ENCODE peak calls at places on chromosomes 11 and 22, in seven cellular contexts. P is progenitor cell of endocrine pancreas; A is ascending aorta; E is brain microvascular endothelial cell; I is BJ; H is AG09309; F is CD8-positive, alpha-beta T cell. T is an unnamed sample.

GRCh38 chr11:23594755-23595154 is 734.5 kb upstream of the CCDC179 start:
- DNase-seq in P (no peak), A (no peak), E (no peak), I (no peak), H (no peak), F (no peak), T (no peak)

GRCh38 chr11:113090716-113091577 is 129.7 kb downstream of the NCAM1 start:
- DNase-seq in P (no peak), A (no peak), E (no peak), I (no peak), H (no peak), F (no peak), T (no peak)

GRCh38 chr11:46570790-46571398 is 22.9 kb downstream of the AMBRA1 start:
- DNase-seq in P (no peak), A (no peak), E (no peak), I (no peak), H (no peak), F (no peak), T (no peak)

GRCh38 chr11:79431535-79431934 is 9.3 kb downstream of the TENM4 start:
- DNase-seq in P (no peak), A (no peak), E (no peak), I (no peak), H (no peak), F (no peak), T (no peak)

GRCh38 chr11:19281041-19281440 is 40.3 kb upstream of the E2F8 start:
- DNase-seq in P (no peak), A (no peak), E (no peak), I (no peak), H (no peak), F (peak), T (no peak)

GRCh38 chr22:23542933-23543332 is 37.2 kb downstream of the IGLL1 start:
- DNase-seq in P (no peak), A (no peak), E (no peak), I (no peak), H (no peak), F (no peak), T (no peak)

GRCh38 chr11:18312012-18312411 is 9.9 kb downstream of the HPS5 start:
- DNase-seq in P (no peak), A (no peak), E (peak), I (no peak), H (no peak), F (no peak), T (no peak)

GRCh38 chr11:86802601-86803051 is 2.3 kb downstream of the PRSS23 start:
- DNase-seq in P (no peak), A (no peak), E (no peak), I (no peak), H (no peak), F (no peak), T (no peak)

GRCh38 chr11:10441652-10442503 is 13.2 kb upstream of the AMPD3 start:
- DNase-seq in P (no peak), A (no peak), E (no peak), I (no peak), H (no peak), F (no peak), T (no peak)

GRCh38 chr22:39223091-39223710 is 21.6 kb downstream of the PDGFB start:
- DNase-seq in P (no peak), A (no peak), E (no peak), I (no peak), H (peak), F (no peak), T (no peak)

GRCh38 chr22:37643225-37643847 is 3.9 kb downstream of the SH3BP1 start:
- DNase-seq in P (peak), A (peak), E (peak), I (no peak), H (no peak), F (peak), T (peak)

GRCh38 chr11:61106906-61107470 is 4.7 kb downstream of the CD5 start:
- DNase-seq in P (no peak), A (no peak), E (no peak), I (no peak), H (no peak), F (no peak), T (no peak)

GRCh38 chr11:73162196-73162740 is 20.1 kb upstream of the FCHSD2 start:
- DNase-seq in P (no peak), A (no peak), E (no peak), I (no peak), H (no peak), F (no peak), T (no peak)

GRCh38 chr11:119696378-119697157 is 32.4 kb downstream of the NECTIN1 start:
- DNase-seq in P (no peak), A (no peak), E (no peak), I (no peak), H (no peak), F (no peak), T (no peak)

GRCh38 chr11:813440-814096 is 3.8 kb downstream of the RPLP2 start:
- DNase-seq in P (no peak), A (no peak), E (no peak), I (no peak), H (no peak), F (no peak), T (no peak)

GRCh38 chr11:335779-336665 is 15.4 kb upstream of the IFITM3 start:
- DNase-seq in P (no peak), A (no peak), E (no peak), I (no peak), H (no peak), F (no peak), T (no peak)

GRCh38 chr11:103619480-103619879 is 417.0 kb upstream of the DDI1 start:
- DNase-seq in P (no peak), A (no peak), E (no peak), I (no peak), H (no peak), F (no peak), T (no peak)

GRCh38 chr11:104668797-104669463 is 229.3 kb downstream of the CASP12 start:
- DNase-seq in P (no peak), A (no peak), E (peak), I (peak), H (peak), F (no peak), T (peak)

GRCh38 chr11:65436412-65437032 is 13.9 kb downstream of the NEAT1 start:
- DNase-seq in P (no peak), A (peak), E (peak), I (no peak), H (no peak), F (no peak), T (no peak)

GRCh38 chr22:20312396-20313191 is 7.3 kb downstream of the DGCR6L start:
- DNase-seq in P (peak), A (peak), E (no peak), I (no peak), H (no peak), F (no peak), T (no peak)

GRCh38 chr11:10305262-10305963 is 540 bp downstream of the ADM start:
- DNase-seq in P (no peak), A (no peak), E (peak), I (no peak), H (no peak), F (no peak), T (no peak)

GRCh38 chr11:74138572-74138971 is 32.2 kb downstream of the C2CD3 start:
- DNase-seq in P (no peak), A (no peak), E (peak), I (peak), H (peak), F (no peak), T (peak)

GRCh38 chr22:43031617-43032016 is 16.7 kb upstream of the PACSIN2 start:
- DNase-seq in P (no peak), A (no peak), E (no peak), I (no peak), H (no peak), F (no peak), T (no peak)

GRCh38 chr11:100072131-100072530 is 615.0 kb upstream of the ARHGAP42 start:
- DNase-seq in P (no peak), A (no peak), E (no peak), I (no peak), H (no peak), F (no peak), T (no peak)

GRCh38 chr11:69501121-69501489 is 19.6 kb downstream of the LINC01488 start:
- DNase-seq in P (no peak), A (no peak), E (no peak), I (no peak), H (no peak), F (no peak), T (no peak)

GRCh38 chr11:79403839-79404238 is 37.0 kb downstream of the TENM4 start:
- DNase-seq in P (no peak), A (no peak), E (no peak), I (no peak), H (no peak), F (no peak), T (no peak)

GRCh38 chr22:28435960-28436359 is 243.7 kb downstream of the TTC28 start:
- DNase-seq in P (no peak), A (no peak), E (no peak), I (no peak), H (no peak), F (no peak), T (no peak)

GRCh38 chr11:105489431-105489830 is 120.4 kb upstream of the GRIA4 start:
- DNase-seq in P (no peak), A (no peak), E (no peak), I (no peak), H (no peak), F (no peak), T (no peak)

GRCh38 chr11:5666396-5666780 is 18.5 kb downstream of the TRIM5 start:
- DNase-seq in P (no peak), A (no peak), E (peak), I (no peak), H (no peak), F (no peak), T (no peak)

GRCh38 chr11:33684003-33684715 is 16.5 kb downstream of the C11orf91 start:
- DNase-seq in P (no peak), A (no peak), E (no peak), I (no peak), H (no peak), F (no peak), T (no peak)

GRCh38 chr22:22786301-22787115 is 101.1 kb upstream of the IGLL5 start:
- DNase-seq in P (no peak), A (no peak), E (no peak), I (no peak), H (no peak), F (no peak), T (no peak)

GRCh38 chr11:96015911-96016565 is 92.1 kb upstream of the MTMR2 start:
- DNase-seq in P (no peak), A (no peak), E (no peak), I (no peak), H (no peak), F (peak), T (no peak)

GRCh38 chr11:101508370-101508769 is 75.4 kb downstream of the TRPC6 start:
- DNase-seq in P (no peak), A (no peak), E (no peak), I (no peak), H (no peak), F (no peak), T (no peak)

GRCh38 chr11:118111019-118111743 is 24.4 kb upstream of the SMIM35 start:
- DNase-seq in P (no peak), A (no peak), E (no peak), I (no peak), H (no peak), F (no peak), T (no peak)

GRCh38 chr11:115226556-115226955 is 277.7 kb downstream of the CADM1 start:
- DNase-seq in P (no peak), A (no peak), E (peak), I (peak), H (peak), F (no peak), T (peak)

GRCh38 chr11:134124660-134125451 is 56.0 kb downstream of the JAM3 start:
- DNase-seq in P (peak), A (no peak), E (peak), I (no peak), H (no peak), F (no peak), T (no peak)

GRCh38 chr11:111528557-111528956 is 12.0 kb upstream of the LAYN start:
- DNase-seq in P (no peak), A (no peak), E (no peak), I (no peak), H (no peak), F (no peak), T (no peak)

GRCh38 chr11:133821776-133822175 is 23.5 kb downstream of the SPATA19 start:
- DNase-seq in P (peak), A (no peak), E (no peak), I (no peak), H (no peak), F (no peak), T (no peak)

GRCh38 chr11:45087301-45087700 is 59.1 kb upstream of the PRDM11 start:
- DNase-seq in P (no peak), A (no peak), E (peak), I (no peak), H (no peak), F (no peak), T (no peak)
- TF ChIP-seq CTCF in P (no peak), A (no peak), E (no peak), I (no peak), H (no peak), F (no peak), T (no peak)

GRCh38 chr22:35549338-35549737 is 8.7 kb downstream of the RASD2 start:
- DNase-seq in P (no peak), A (no peak), E (no peak), I (no peak), H (no peak), F (no peak), T (no peak)

GRCh38 chr22:35544810-35545209 is 4.2 kb downstream of the RASD2 start:
- DNase-seq in P (no peak), A (no peak), E (no peak), I (no peak), H (no peak), F (no peak), T (no peak)

GRCh38 chr22:35548762-35549106 is 8.1 kb downstream of the RASD2 start:
- DNase-seq in P (no peak), A (no peak), E (no peak), I (no peak), H (no peak), F (no peak), T (no peak)

GRCh38 chr22:35546886-35547285 is 6.3 kb downstream of the RASD2 start:
- DNase-seq in P (no peak), A (no peak), E (no peak), I (no peak), H (no peak), F (no peak), T (no peak)

DNA sequence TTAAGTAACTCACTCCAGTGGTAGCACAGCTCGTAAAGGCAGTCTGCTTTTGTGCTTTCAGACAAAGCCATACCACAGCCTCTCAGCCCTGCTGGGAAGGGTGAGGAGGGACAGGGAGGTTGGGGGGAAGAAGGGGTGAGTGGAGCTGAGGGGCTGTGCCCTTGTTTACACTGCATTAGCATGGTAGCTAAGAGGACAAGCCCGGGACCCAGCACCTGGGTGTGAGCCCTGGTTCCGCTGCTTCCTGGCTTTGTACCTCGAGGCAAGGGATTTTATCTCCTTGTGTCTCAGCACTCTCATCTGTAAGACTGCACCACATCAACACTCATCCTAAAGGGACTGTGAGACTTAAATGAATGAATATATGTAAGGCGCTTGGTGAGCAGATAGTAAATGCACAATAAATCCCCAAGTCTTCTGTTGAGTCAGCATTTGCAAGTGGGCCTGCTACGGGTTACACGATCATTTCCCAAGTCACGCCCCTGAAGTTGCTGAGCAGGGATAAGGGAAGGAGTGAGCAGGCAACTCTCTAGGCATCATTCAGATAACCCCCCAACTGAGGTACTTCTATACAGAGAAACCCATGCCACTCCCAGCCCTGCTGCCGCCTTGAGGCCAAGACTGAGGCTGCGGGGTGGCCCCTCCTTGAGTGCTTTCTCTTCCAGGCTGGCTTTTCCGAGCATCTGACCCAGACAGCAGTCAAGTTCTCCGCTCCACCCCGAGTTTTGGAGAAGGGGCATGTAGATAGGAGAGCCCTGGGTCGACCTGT is 7.5 kb downstream of the RASD2 start:
- DNase-seq in P (no peak), A (no peak), E (no peak), I (no peak), H (no peak), F (no peak), T (no peak)
- TF ChIP-seq CTCF in P (peak), A (no peak), E (peak), I (peak), H (peak), F (no peak), T (peak)

GRCh38 chr11:62193954-62194353 is 3.9 kb downstream of the SCGB1D1 start:
- DNase-seq in P (peak), A (no peak), E (no peak), I (no peak), H (no peak), F (no peak), T (no peak)

GRCh38 chr11:62190011-62190410 is at the start of gene SCGB1D1:
- DNase-seq in P (no peak), A (no peak), E (no peak), I (no peak), H (no peak), F (no peak), T (no peak)

GRCh38 chr11:62201376-62201775 is 7.1 kb upstream of the SCGB2A1 start:
- DNase-seq in P (no peak), A (no peak), E (no peak), I (no peak), H (no peak), F (no peak), T (no peak)

GRCh38 chr11:62195945-62196344 is 5.9 kb downstream of the SCGB1D1 start:
- DNase-seq in P (no peak), A (no peak), E (no peak), I (no peak), H (no peak), F (no peak), T (no peak)
- TF ChIP-seq CTCF in P (no peak), A (no peak), E (no peak), I (no peak), H (no peak), F (no peak), T (no peak)

GRCh38 chr11:127471662-127472061 is 471.1 kb upstream of the KIRREL3 start:
- DNase-seq in P (no peak), A (no peak), E (no peak), I (no peak), H (no peak), F (no peak), T (no peak)
- TF ChIP-seq CTCF in P (peak), A (no peak), E (no peak), I (no peak), H (no peak), F (no peak), T (no peak)

GRCh38 chr11:64341851-64342791 is 2.1 kb downstream of the CCDC88B start:
- DNase-seq in P (peak), A (peak), E (peak), I (peak), H (no peak), F (peak), T (peak)
- TF ChIP-seq CTCF in P (peak), A (peak), E (no peak), I (peak), H (no peak), F (peak), T (peak)

DNA sequence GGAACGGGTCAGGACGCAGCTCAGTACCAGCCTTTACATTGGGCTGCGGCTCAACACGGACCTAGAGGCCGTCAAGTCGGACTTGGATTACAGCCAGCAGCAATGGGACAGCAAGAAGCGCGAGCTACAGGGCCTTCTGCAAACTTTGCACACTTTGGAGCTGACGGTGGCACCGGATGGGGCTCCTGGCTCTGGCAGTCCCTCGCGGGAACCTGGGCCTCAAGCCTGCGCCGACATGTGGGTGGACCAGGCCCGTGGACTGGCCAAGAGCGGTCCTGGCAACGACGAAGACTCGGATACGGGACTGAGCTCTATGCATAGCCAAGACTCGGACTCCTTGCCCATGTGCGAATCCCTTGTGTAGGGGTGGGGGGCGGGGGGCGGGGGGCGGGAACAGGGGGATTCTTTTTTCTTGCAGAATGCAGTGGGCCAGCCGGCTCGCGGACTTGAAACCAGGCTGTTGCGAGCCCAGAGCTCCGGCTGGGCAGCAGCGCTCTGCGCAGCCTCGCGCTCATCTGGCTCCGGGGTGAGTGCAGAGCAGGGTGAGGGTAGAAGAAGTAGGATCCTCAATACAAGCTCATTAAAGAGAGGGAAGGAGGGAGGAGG is 1.7 kb downstream of the RASSF10 start:
- DNase-seq in P (peak), A (no peak), E (no peak), I (no peak), H (no peak), F (no peak), T (no peak)
- TF ChIP-seq CTCF in P (no peak), A (no peak), E (no peak), I (no peak), H (no peak), F (no peak), T (no peak)